ENCODE peak calls at places on chromosomes 12 and 14, in six cellular contexts. X is NCI-H774, B is transverse colon, K is NCI-H82, V is DMS 273 treated with DMSO at 0.1 percent for 48 hours, J is cardiac muscle cell. D is an unnamed sample.

GRCh38 chr14:81400202-81400678 is at the start of gene STON2:
- DNase-seq in X (no peak), B (peak), K (no peak), V (peak), J (no peak), D (peak)

GRCh38 chr14:99688629-99689028 is 4.5 kb downstream of the CYP46A1 start:
- DNase-seq in X (no peak), B (no peak), K (no peak), V (no peak), J (no peak), D (no peak)

GRCh38 chr12:53575502-53576264 is 50.5 kb downstream of the ATF7 start:
- DNase-seq in X (no peak), B (no peak), K (no peak), V (no peak), J (no peak), D (peak)

GRCh38 chr12:64709429-64709828 is 49.8 kb downstream of the GNS start:
- DNase-seq in X (no peak), B (no peak), K (no peak), V (no peak), J (no peak), D (no peak)

GRCh38 chr12:25422241-25422640 is 130.8 kb downstream of the LMNTD1 start:
- DNase-seq in X (no peak), B (no peak), K (no peak), V (no peak), J (no peak), D (no peak)

GRCh38 chr12:6062427-6063378 is 61.8 kb downstream of the VWF start:
- DNase-seq in X (peak), B (peak), K (peak), V (peak), J (peak), D (peak)

GRCh38 chr12:111954974-111955373 is 58.0 kb downstream of the TMEM116 start:
- DNase-seq in X (no peak), B (no peak), K (no peak), V (no peak), J (no peak), D (no peak)

GRCh38 chr12:53295070-53295890 is at the start of gene PFDN5:
- DNase-seq in X (peak), B (peak), K (peak), V (peak), J (peak), D (peak)

GRCh38 chr14:69288001-69288771 is 28.2 kb downstream of the GALNT16 start:
- DNase-seq in X (no peak), B (peak), K (no peak), V (no peak), J (peak), D (no peak)

D was measured in foreskin fibroblast.